ENCODE peak calls at places on chromosomes 11 and 22, in six cellular contexts. One of them, this sample, is unnamed.

GRCh38 chr11:94455861-94456260 is 37.8 kb downstream of the MRE11 start:
- DNase-seq in DND-41: no peak
- DNase-seq in thoracic aorta: no peak
- DNase-seq in SK-N-SH: no peak
- DNase-seq in fibroblast of mammary gland: no peak
- DNase-seq in stomach: no peak
- DNase-seq in this sample: no peak

GRCh38 chr22:22753526-22754267 is 109.3 kb downstream of the GGTLC2 start:
- DNase-seq in SK-N-SH: peak
- DNase-seq in stomach: peak
- DNase-seq in thoracic aorta: no peak
- DNase-seq in DND-41: peak
- DNase-seq in fibroblast of mammary gland: peak
- DNase-seq in this sample: peak

GRCh38 chr11:88169481-88169880 is 5.8 kb downstream of the RAB38 start:
- DNase-seq in thoracic aorta: no peak
- DNase-seq in fibroblast of mammary gland: no peak
- DNase-seq in SK-N-SH: no peak
- DNase-seq in stomach: no peak
- DNase-seq in DND-41: no peak
- DNase-seq in this sample: no peak

GRCh38 chr11:102292951-102293350 is 24.3 kb upstream of the BIRC3 start:
- DNase-seq in stomach: no peak
- DNase-seq in fibroblast of mammary gland: no peak
- DNase-seq in thoracic aorta: no peak
- DNase-seq in DND-41: no peak
- DNase-seq in SK-N-SH: no peak
- DNase-seq in this sample: no peak

GRCh38 chr11:43130616-43131015 is 181.2 kb upstream of the API5 start:
- DNase-seq in SK-N-SH: peak
- DNase-seq in fibroblast of mammary gland: no peak
- DNase-seq in stomach: no peak
- DNase-seq in thoracic aorta: no peak
- DNase-seq in DND-41: no peak
- DNase-seq in this sample: no peak

GRCh38 chr11:35305670-35306382 is 113.5 kb downstream of the SLC1A2 start:
- DNase-seq in SK-N-SH: peak
- DNase-seq in stomach: peak
- DNase-seq in DND-41: peak
- DNase-seq in thoracic aorta: no peak
- DNase-seq in fibroblast of mammary gland: peak
- DNase-seq in this sample: peak

GRCh38 chr11:128194226-128194625 is 393.1 kb downstream of the ETS1 start:
- DNase-seq in DND-41: no peak
- DNase-seq in stomach: no peak
- DNase-seq in SK-N-SH: no peak
- DNase-seq in fibroblast of mammary gland: peak
- DNase-seq in thoracic aorta: no peak
- DNase-seq in this sample: no peak

GRCh38 chr11:64864473-64865285 is 13.7 kb downstream of the EHD1 start:
- DNase-seq in SK-N-SH: no peak
- DNase-seq in DND-41: no peak
- DNase-seq in thoracic aorta: peak
- DNase-seq in stomach: no peak
- DNase-seq in fibroblast of mammary gland: peak
- DNase-seq in this sample: peak

GRCh38 chr11:69867076-69868002 is 48.1 kb upstream of the FGF3 start:
- DNase-seq in DND-41: no peak
- DNase-seq in fibroblast of mammary gland: peak
- DNase-seq in SK-N-SH: peak
- DNase-seq in stomach: no peak
- DNase-seq in thoracic aorta: no peak
- DNase-seq in this sample: no peak

GRCh38 chr11:97279341-97279740 is 889.5 kb downstream of the JRKL start:
- DNase-seq in thoracic aorta: no peak
- DNase-seq in DND-41: no peak
- DNase-seq in stomach: no peak
- DNase-seq in fibroblast of mammary gland: no peak
- DNase-seq in SK-N-SH: no peak
- DNase-seq in this sample: no peak

GRCh38 chr11:102147031-102147430 is 36.8 kb downstream of the YAP1 start:
- DNase-seq in SK-N-SH: no peak
- DNase-seq in thoracic aorta: no peak
- DNase-seq in DND-41: no peak
- DNase-seq in fibroblast of mammary gland: no peak
- DNase-seq in stomach: no peak
- DNase-seq in this sample: no peak

GRCh38 chr11:46603704-46604308 is 10.0 kb upstream of the AMBRA1 start:
- DNase-seq in fibroblast of mammary gland: no peak
- DNase-seq in thoracic aorta: no peak
- DNase-seq in DND-41: no peak
- DNase-seq in stomach: no peak
- DNase-seq in SK-N-SH: no peak
- DNase-seq in this sample: no peak

GRCh38 chr22:23926561-23926960 is 32.4 kb downstream of the MIF start:
- DNase-seq in stomach: no peak
- DNase-seq in SK-N-SH: no peak
- DNase-seq in DND-41: no peak
- DNase-seq in thoracic aorta: no peak
- DNase-seq in fibroblast of mammary gland: no peak
- DNase-seq in this sample: no peak

GRCh38 chr22:17368144-17368726 is 1.0 kb upstream of the CECR2 start:
- DNase-seq in DND-41: no peak
- DNase-seq in stomach: no peak
- DNase-seq in SK-N-SH: peak
- DNase-seq in thoracic aorta: no peak
- DNase-seq in fibroblast of mammary gland: no peak
- DNase-seq in this sample: no peak

GRCh38 chr22:33325232-33326004 is 267.2 kb upstream of the SYN3 start:
- DNase-seq in SK-N-SH: no peak
- DNase-seq in stomach: no peak
- DNase-seq in fibroblast of mammary gland: no peak
- DNase-seq in thoracic aorta: no peak
- DNase-seq in DND-41: no peak
- DNase-seq in this sample: no peak

GRCh38 chr22:27843441-27843840 is 41.9 kb upstream of the MN1 start:
- DNase-seq in thoracic aorta: no peak
- DNase-seq in DND-41: no peak
- DNase-seq in stomach: no peak
- DNase-seq in fibroblast of mammary gland: no peak
- DNase-seq in SK-N-SH: no peak
- DNase-seq in this sample: no peak

GRCh38 chr22:39251762-39252460 is 7.1 kb upstream of the PDGFB start:
- DNase-seq in fibroblast of mammary gland: no peak
- DNase-seq in SK-N-SH: no peak
- DNase-seq in stomach: peak
- DNase-seq in DND-41: no peak
- DNase-seq in thoracic aorta: no peak
- DNase-seq in this sample: no peak

GRCh38 chr11:6488342-6488741 is 7.0 kb downstream of the TIMM10B start:
- DNase-seq in DND-41: no peak
- DNase-seq in stomach: no peak
- DNase-seq in SK-N-SH: no peak
- DNase-seq in fibroblast of mammary gland: no peak
- DNase-seq in thoracic aorta: no peak
- DNase-seq in this sample: no peak

GRCh38 chr11:6486256-6486655 is 5.0 kb downstream of the TIMM10B start:
- DNase-seq in thoracic aorta: no peak
- DNase-seq in SK-N-SH: no peak
- DNase-seq in DND-41: no peak
- DNase-seq in fibroblast of mammary gland: no peak
- DNase-seq in stomach: no peak
- DNase-seq in this sample: no peak

GRCh38 chr11:6488831-6489230 is 7.5 kb downstream of the TIMM10B start:
- DNase-seq in stomach: no peak
- DNase-seq in DND-41: no peak
- DNase-seq in SK-N-SH: no peak
- DNase-seq in fibroblast of mammary gland: no peak
- DNase-seq in thoracic aorta: no peak
- DNase-seq in this sample: no peak

GRCh38 chr11:6486938-6487337 is 5.6 kb downstream of the TIMM10B start:
- DNase-seq in stomach: no peak
- DNase-seq in fibroblast of mammary gland: no peak
- DNase-seq in SK-N-SH: no peak
- DNase-seq in thoracic aorta: no peak
- DNase-seq in DND-41: no peak
- DNase-seq in this sample: no peak

GRCh38 chr11:6489338-6489737 is 7.7 kb upstream of the DNHD1 start:
- DNase-seq in thoracic aorta: no peak
- DNase-seq in fibroblast of mammary gland: no peak
- DNase-seq in DND-41: no peak
- DNase-seq in stomach: no peak
- DNase-seq in SK-N-SH: no peak
- DNase-seq in this sample: no peak
- TF ChIP-seq CTCF in thoracic aorta: no peak
- TF ChIP-seq CTCF in fibroblast of mammary gland: no peak
- TF ChIP-seq CTCF in DND-41: no peak
- TF ChIP-seq CTCF in stomach: no peak
- TF ChIP-seq CTCF in SK-N-SH: no peak
- TF ChIP-seq CTCF in this sample: no peak

DNA sequence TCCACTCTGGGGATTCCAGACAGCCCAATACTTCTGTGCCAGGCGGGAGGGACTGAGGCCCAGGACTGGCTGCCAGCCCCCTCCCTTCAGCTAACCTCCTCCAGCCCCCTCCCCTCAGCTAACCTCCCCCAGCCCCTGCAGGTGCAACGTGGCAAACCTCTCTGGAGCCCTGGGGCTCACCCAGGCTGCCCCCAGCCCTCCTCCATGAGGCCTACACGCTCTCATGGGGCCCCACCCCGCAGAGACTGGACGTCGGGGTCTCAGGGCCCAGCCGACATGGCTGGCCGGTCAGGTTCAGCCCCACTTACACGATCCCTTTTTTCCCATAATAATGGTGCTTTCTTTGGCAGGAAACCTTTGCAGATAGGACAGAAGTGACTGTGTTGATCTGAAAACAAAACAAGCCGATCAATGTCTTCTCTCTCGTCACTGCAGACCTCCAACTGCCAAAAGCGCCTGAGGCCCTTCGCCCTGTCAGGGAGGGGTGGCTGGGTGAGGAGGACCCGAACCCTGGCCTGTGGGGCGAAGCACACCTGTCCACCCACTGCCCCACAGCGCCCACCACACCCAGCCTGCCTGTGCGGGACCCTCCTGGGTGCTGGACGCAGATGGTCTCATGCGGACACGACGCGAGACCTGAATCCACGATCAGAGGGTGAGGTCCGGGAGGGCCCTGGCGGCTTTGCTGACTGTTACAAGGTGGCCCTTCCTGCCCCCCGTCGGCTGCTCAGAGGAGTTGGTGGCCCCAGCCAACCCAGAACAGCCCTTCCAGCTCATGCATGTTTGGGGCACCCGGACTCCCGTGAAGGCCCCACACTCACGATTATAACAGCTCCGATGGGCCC is 33.6 kb downstream of the TRMU start:
- DNase-seq in thoracic aorta: no peak
- DNase-seq in SK-N-SH: no peak
- DNase-seq in fibroblast of mammary gland: no peak
- DNase-seq in DND-41: no peak
- DNase-seq in stomach: no peak
- DNase-seq in this sample: no peak
- TF ChIP-seq CTCF in thoracic aorta: no peak
- TF ChIP-seq CTCF in SK-N-SH: no peak
- TF ChIP-seq CTCF in fibroblast of mammary gland: no peak
- TF ChIP-seq CTCF in DND-41: no peak
- TF ChIP-seq CTCF in stomach: no peak
- TF ChIP-seq CTCF in this sample: no peak

GRCh38 chr11:119774180-119774763 is 45.3 kb upstream of the NECTIN1 start:
- DNase-seq in fibroblast of mammary gland: peak
- DNase-seq in SK-N-SH: no peak
- DNase-seq in stomach: no peak
- DNase-seq in thoracic aorta: no peak
- DNase-seq in DND-41: peak
- DNase-seq in this sample: peak
- TF ChIP-seq CTCF in fibroblast of mammary gland: no peak
- TF ChIP-seq CTCF in SK-N-SH: no peak
- TF ChIP-seq CTCF in stomach: no peak
- TF ChIP-seq CTCF in thoracic aorta: no peak
- TF ChIP-seq CTCF in DND-41: peak
- TF ChIP-seq CTCF in this sample: no peak

GRCh38 chr11:37527545-37527944 is 929.5 kb upstream of the RAG2 start:
- DNase-seq in SK-N-SH: no peak
- DNase-seq in DND-41: no peak
- DNase-seq in stomach: no peak
- DNase-seq in thoracic aorta: no peak
- DNase-seq in fibroblast of mammary gland: no peak
- DNase-seq in this sample: no peak

DNA sequence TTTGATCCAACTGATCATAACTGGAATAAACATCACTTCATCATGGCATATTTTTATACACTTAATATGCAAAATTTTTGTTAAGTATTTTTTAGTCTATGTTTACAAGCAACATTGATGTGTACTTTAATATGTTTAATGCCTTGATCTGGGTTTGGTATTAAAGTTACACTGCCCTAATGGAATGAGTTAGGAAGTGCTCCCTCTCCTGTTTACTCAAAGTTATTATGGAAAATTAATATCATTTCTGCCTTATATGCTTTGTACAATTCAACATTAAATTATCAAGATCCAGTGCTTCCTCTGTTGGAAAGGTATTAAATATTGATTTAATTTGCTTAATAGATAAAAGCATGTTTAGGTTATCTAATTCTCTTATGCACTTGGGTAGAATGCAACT is 927.3 kb upstream of the RAG2 start:
- DNase-seq in stomach: no peak
- DNase-seq in thoracic aorta: no peak
- DNase-seq in DND-41: no peak
- DNase-seq in SK-N-SH: no peak
- DNase-seq in fibroblast of mammary gland: peak
- DNase-seq in this sample: no peak
- TF ChIP-seq CTCF in stomach: no peak
- TF ChIP-seq CTCF in thoracic aorta: no peak
- TF ChIP-seq CTCF in DND-41: no peak
- TF ChIP-seq CTCF in SK-N-SH: peak
- TF ChIP-seq CTCF in fibroblast of mammary gland: peak
- TF ChIP-seq CTCF in this sample: no peak

GRCh38 chr22:41478473-41478872 is 9.6 kb downstream of the ACO2 start:
- DNase-seq in fibroblast of mammary gland: no peak
- DNase-seq in DND-41: no peak
- DNase-seq in SK-N-SH: no peak
- DNase-seq in thoracic aorta: no peak
- DNase-seq in stomach: no peak
- DNase-seq in this sample: no peak

GRCh38 chr22:41478891-41479521 is 10.1 kb downstream of the ACO2 start:
- DNase-seq in SK-N-SH: no peak
- DNase-seq in DND-41: no peak
- DNase-seq in stomach: no peak
- DNase-seq in thoracic aorta: no peak
- DNase-seq in fibroblast of mammary gland: peak
- DNase-seq in this sample: peak

GRCh38 chr22:41481131-41481830 is 12.4 kb downstream of the ACO2 start:
- DNase-seq in thoracic aorta: peak
- DNase-seq in SK-N-SH: no peak
- DNase-seq in fibroblast of mammary gland: peak
- DNase-seq in stomach: no peak
- DNase-seq in DND-41: no peak
- DNase-seq in this sample: no peak

GRCh38 chr22:41480397-41480735 is 11.4 kb downstream of the ACO2 start:
- DNase-seq in thoracic aorta: no peak
- DNase-seq in DND-41: no peak
- DNase-seq in fibroblast of mammary gland: peak
- DNase-seq in SK-N-SH: no peak
- DNase-seq in stomach: no peak
- DNase-seq in this sample: no peak

GRCh38 chr22:41479671-41480396 is 10.9 kb downstream of the ACO2 start:
- DNase-seq in DND-41: no peak
- DNase-seq in stomach: no peak
- DNase-seq in SK-N-SH: no peak
- DNase-seq in thoracic aorta: no peak
- DNase-seq in fibroblast of mammary gland: peak
- DNase-seq in this sample: no peak
- TF ChIP-seq CTCF in DND-41: no peak
- TF ChIP-seq CTCF in stomach: no peak
- TF ChIP-seq CTCF in SK-N-SH: no peak
- TF ChIP-seq CTCF in thoracic aorta: peak
- TF ChIP-seq CTCF in fibroblast of mammary gland: no peak
- TF ChIP-seq CTCF in this sample: no peak

This sample was measured in activated CD8-positive, alpha-beta T cell treated with anti-CD3 and anti-CD28 coated beads for 36 hours.